ENCODE peak calls at places on chromosomes 3 and 15, in eight cellular contexts. I is stomach, E is cardiac fibroblast, M is esophagus squamous epithelium, G is bronchial epithelial cell, D is choroid plexus epithelial cell, O is adrenal gland, T is mammary epithelial cell. J is an unnamed sample.

GRCh38 chr15:89057506-89058133 is 30.6 kb upstream of the ABHD2 start:
- DNase-seq in I (peak), E (peak), M (peak), G (peak), D (peak), O (peak), T (peak), J (peak)

GRCh38 chr3:170711786-170712185 is 125.9 kb upstream of the SLC7A14 start:
- DNase-seq in I (no peak), E (no peak), M (no peak), G (no peak), D (peak), O (no peak), T (no peak), J (no peak)

GRCh38 chr3:50164056-50164455 is 8.9 kb downstream of the SEMA3F start:
- DNase-seq in I (peak), E (peak), M (no peak), G (peak), D (peak), O (peak), T (peak), J (no peak)

GRCh38 chr3:196793224-196793623 is 53.6 kb downstream of the PAK2 start:
- DNase-seq in I (no peak), E (peak), M (no peak), G (peak), D (peak), O (no peak), T (peak), J (no peak)

GRCh38 chr3:7568526-7569184 is 707.7 kb downstream of the GRM7 start:
- DNase-seq in I (no peak), E (no peak), M (no peak), G (no peak), D (no peak), O (no peak), T (no peak), J (no peak)

GRCh38 chr15:67680645-67681044 is 138.1 kb downstream of the MAP2K5 start:
- DNase-seq in I (no peak), E (peak), M (no peak), G (no peak), D (peak), O (no peak), T (peak), J (no peak)

GRCh38 chr3:41581700-41582099 is 380.2 kb downstream of the ULK4 start:
- DNase-seq in I (no peak), E (no peak), M (no peak), G (no peak), D (no peak), O (no peak), T (no peak), J (no peak)

GRCh38 chr3:46089237-46090011 is 62.1 kb upstream of the XCR1 start:
- DNase-seq in I (peak), E (peak), M (no peak), G (peak), D (peak), O (peak), T (peak), J (peak)

GRCh38 chr3:58333206-58334012 is 717 bp downstream of the PXK start:
- DNase-seq in I (peak), E (peak), M (no peak), G (no peak), D (peak), O (no peak), T (no peak), J (no peak)

GRCh38 chr15:32994810-32995424 is 199.6 kb downstream of the FMN1 start:
- DNase-seq in I (no peak), E (peak), M (no peak), G (peak), D (peak), O (no peak), T (no peak), J (no peak)

GRCh38 chr15:43186003-43186353 is 775 bp downstream of the CCNDBP1 start:
- DNase-seq in I (no peak), E (no peak), M (no peak), G (no peak), D (no peak), O (peak), T (peak), J (no peak)

GRCh38 chr3:172061724-172062184 is 22.4 kb downstream of the FNDC3B start:
- DNase-seq in I (no peak), E (peak), M (no peak), G (peak), D (no peak), O (no peak), T (no peak), J (no peak)

GRCh38 chr3:178112134-178112533 is 424.1 kb upstream of the KCNMB2 start:
- DNase-seq in I (no peak), E (no peak), M (no peak), G (no peak), D (no peak), O (no peak), T (no peak), J (no peak)

GRCh38 chr3:42052132-42052866 is 38.9 kb upstream of the TRAK1 start:
- DNase-seq in I (no peak), E (peak), M (no peak), G (no peak), D (peak), O (peak), T (no peak), J (no peak)

GRCh38 chr3:195760345-195760983 is 39.7 kb downstream of the MUC20 start:
- DNase-seq in I (no peak), E (no peak), M (no peak), G (no peak), D (no peak), O (no peak), T (no peak), J (no peak)

GRCh38 chr3:34678580-34678979 is 880.1 kb downstream of the PDCD6IP start:
- DNase-seq in I (no peak), E (no peak), M (no peak), G (no peak), D (no peak), O (no peak), T (no peak), J (no peak)

GRCh38 chr3:42273351-42273750 is 7.4 kb upstream of the CCK start:
- DNase-seq in I (no peak), E (no peak), M (no peak), G (no peak), D (no peak), O (no peak), T (no peak), J (no peak)

GRCh38 chr3:9161298-9161697 is 88.1 kb downstream of the SRGAP3 start:
- DNase-seq in I (no peak), E (no peak), M (no peak), G (no peak), D (no peak), O (no peak), T (no peak), J (no peak)

GRCh38 chr15:40093224-40093842 is 15.3 kb downstream of the BMF start:
- DNase-seq in I (no peak), E (no peak), M (no peak), G (peak), D (no peak), O (no peak), T (no peak), J (no peak)

GRCh38 chr3:169847896-169848295 is 21.8 kb downstream of the LRRC31 start:
- DNase-seq in I (no peak), E (no peak), M (no peak), G (no peak), D (no peak), O (no peak), T (peak), J (no peak)

GRCh38 chr3:14290631-14291385 is 111.6 kb upstream of the SLC6A6 start:
- DNase-seq in I (no peak), E (no peak), M (no peak), G (no peak), D (peak), O (no peak), T (no peak), J (no peak)

GRCh38 chr3:169460035-169460434 is 203.5 kb downstream of the MECOM start:
- DNase-seq in I (no peak), E (peak), M (no peak), G (no peak), D (no peak), O (no peak), T (no peak), J (no peak)

GRCh38 chr3:151135548-151136337 is 50.3 kb downstream of the MED12L start:
- DNase-seq in I (peak), E (no peak), M (no peak), G (peak), D (no peak), O (peak), T (no peak), J (no peak)

GRCh38 chr3:102089904-102090492 is 240.7 kb downstream of the NFKBIZ start:
- DNase-seq in I (no peak), E (peak), M (no peak), G (peak), D (peak), O (no peak), T (peak), J (no peak)

GRCh38 chr15:60555291-60555690 is 76.3 kb upstream of the ICE2 start:
- DNase-seq in I (no peak), E (no peak), M (no peak), G (no peak), D (no peak), O (no peak), T (no peak), J (no peak)

GRCh38 chr3:51709004-51709420 is 2.1 kb downstream of the GRM2 start:
- DNase-seq in I (no peak), E (no peak), M (no peak), G (no peak), D (no peak), O (no peak), T (no peak), J (no peak)

GRCh38 chr3:46734773-46735172 is 17.1 kb upstream of the PRSS50 start:
- DNase-seq in I (peak), E (no peak), M (no peak), G (no peak), D (no peak), O (no peak), T (no peak), J (peak)

GRCh38 chr3:36258381-36258780 is 121.9 kb upstream of the STAC start:
- DNase-seq in I (no peak), E (no peak), M (no peak), G (no peak), D (no peak), O (no peak), T (no peak), J (no peak)

GRCh38 chr3:66582721-66583141 is 81.9 kb upstream of the LRIG1 start:
- DNase-seq in I (no peak), E (no peak), M (no peak), G (no peak), D (peak), O (no peak), T (no peak), J (no peak)

GRCh38 chr3:104911376-104911775 is 455.3 kb upstream of the ALCAM start:
- DNase-seq in I (no peak), E (peak), M (no peak), G (no peak), D (peak), O (no peak), T (no peak), J (no peak)

GRCh38 chr3:4824948-4825325 is 154.3 kb upstream of the BHLHE40 start:
- DNase-seq in I (no peak), E (peak), M (no peak), G (peak), D (peak), O (no peak), T (peak), J (no peak)

GRCh38 chr3:57287205-57287604 is 5.3 kb downstream of the ASB14 start:
- DNase-seq in I (no peak), E (no peak), M (no peak), G (no peak), D (no peak), O (no peak), T (no peak), J (no peak)
- TF ChIP-seq CTCF in I (no peak), E (no peak), M (no peak), G (no peak), D (no peak), O (no peak), T (no peak), J (no peak)

GRCh38 chr3:126348308-126348920 is 8.8 kb downstream of the KLF15 start:
- DNase-seq in I (no peak), E (peak), M (no peak), G (no peak), D (peak), O (no peak), T (no peak), J (no peak)
- TF ChIP-seq CTCF in I (no peak), E (peak), M (no peak), G (no peak), D (peak), O (no peak), T (no peak), J (peak)

GRCh38 chr15:73927476-73928240 is 1.4 kb downstream of the LOXL1 start:
- DNase-seq in I (peak), E (peak), M (no peak), G (no peak), D (peak), O (peak), T (peak), J (peak)
- TF ChIP-seq CTCF in I (no peak), E (peak), M (peak), G (peak), D (peak), O (peak), T (peak), J (peak)

DNA sequence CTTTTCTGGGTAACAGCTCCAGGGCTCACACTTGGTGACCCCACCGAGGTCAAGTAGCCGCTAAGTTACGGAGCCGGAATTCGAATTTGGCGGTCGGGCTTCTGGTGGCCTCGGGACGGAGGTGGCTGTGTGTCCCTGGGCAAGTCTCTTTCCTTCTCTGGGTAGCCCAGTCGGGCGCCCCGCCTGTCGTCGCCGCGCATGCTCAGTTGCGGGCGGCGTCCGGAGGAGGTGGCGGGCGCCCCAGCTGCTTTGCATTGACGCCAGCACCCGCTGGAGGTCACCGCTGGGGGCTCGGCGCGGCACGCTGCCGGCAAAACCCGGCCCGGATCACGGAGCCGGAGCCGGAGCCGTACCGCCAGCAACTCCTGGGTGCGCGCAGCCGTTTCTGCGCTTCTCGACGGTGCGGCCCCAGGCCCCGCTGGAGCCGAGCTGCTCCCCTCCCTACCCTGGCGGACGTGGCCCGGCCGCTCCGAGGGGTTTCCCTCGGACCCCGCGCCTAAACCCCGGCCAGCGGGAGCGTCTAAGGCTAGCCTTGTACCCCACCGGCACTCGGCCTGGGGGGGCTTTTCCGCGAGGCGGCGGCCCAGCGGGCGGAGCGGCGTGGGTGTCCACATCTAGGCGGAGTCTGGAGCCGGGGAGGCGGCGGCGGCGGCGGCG is 474 bp upstream of the PDE8A start:
- DNase-seq in I (peak), E (peak), M (peak), G (peak), D (peak), O (peak), T (peak), J (peak)
- TF ChIP-seq CTCF in I (peak), E (no peak), M (peak), G (peak), D (no peak), O (no peak), T (peak), J (peak)

DNA sequence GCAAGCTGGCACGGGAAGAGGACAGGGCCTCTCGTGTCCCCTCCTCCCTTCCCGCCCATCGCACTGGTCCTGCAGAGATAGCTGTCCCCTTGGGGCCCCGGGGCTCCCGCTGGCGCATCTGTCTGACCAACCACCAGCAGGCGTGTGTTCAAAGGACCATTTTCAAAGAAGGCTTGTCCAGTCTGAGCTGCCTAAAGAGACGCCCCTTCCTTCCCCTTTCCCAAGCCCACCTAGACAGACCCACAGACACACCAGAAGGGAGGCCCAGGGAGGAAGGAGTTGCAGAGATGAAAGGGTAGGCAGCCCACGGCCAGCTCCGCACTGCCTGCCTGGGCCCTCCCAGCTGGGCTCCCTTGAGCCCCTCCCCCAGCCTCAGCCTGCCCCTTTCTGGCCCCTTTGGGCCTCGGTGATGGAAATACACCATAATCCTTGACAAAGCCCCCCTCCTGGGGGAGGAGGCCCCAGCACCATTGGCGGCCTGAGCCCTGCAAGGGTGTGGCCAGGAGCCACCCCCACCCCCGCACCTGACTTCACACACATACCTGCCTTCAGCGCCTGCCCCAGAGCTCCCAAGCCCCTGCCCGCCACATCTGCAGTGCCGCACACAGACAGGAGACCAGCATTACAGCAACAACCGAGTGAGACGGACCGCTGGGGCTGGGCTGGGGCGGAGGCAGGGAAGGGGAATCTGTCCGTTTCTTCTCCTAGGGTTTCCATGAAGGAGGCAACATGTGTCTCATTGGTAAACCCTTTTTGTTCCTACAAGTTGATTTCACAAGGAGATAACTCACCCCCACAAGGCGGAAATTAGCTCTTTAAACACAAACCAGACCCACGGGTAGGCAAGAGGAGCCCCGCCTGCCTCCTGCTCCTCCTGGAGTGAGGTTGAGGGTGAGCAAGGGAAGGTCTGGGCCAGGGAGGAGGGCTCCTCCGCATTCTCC is at the start of gene STRA6:
- DNase-seq in I (no peak), E (no peak), M (no peak), G (peak), D (peak), O (no peak), T (peak), J (peak)
- TF ChIP-seq CTCF in I (no peak), E (no peak), M (no peak), G (peak), D (peak), O (no peak), T (peak), J (peak)

DNA sequence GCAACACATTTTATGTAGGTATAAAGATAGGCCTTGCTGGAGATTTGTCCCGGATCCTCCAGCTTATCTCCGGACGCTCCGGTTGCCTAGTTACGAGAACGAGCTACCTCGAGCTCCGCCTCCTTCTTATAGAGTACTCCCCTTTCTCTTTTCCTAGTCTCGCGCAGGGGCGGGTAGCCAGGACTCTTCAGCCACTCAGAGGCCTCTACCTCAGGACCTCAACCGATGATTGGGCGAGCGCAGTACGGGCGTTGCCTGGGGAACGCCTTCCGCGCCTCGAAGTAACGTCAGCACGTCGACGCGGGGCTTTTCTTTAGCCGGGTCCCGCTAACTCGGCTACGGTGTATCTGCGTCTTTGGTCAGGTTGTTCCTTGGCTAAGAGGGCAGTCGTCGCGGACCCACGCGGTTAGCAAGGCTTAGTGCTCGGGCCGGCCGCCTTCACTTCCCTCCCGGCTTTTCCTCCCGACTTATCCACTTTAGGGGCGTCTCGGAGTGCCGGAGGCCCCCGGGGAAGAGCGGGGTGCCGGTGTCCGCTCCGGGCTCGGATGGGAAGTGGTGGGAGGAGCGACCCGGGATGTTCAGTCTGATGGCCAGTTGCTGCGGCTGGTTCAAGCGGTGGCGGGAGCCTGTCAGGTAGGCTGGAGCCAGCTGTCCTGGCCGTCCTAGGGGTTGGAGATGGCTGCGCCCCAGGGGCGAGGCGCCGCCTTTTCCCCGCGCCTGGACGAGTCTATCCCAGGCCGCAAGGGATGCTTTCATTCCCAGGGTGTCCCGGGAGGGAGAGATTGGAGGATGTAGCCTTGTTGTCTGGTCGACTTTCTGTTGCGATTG is at the start of gene ARL13B:
- DNase-seq in I (peak), E (peak), M (peak), G (peak), D (peak), O (peak), T (peak), J (peak)
- TF ChIP-seq CTCF in I (no peak), E (no peak), M (no peak), G (no peak), D (no peak), O (no peak), T (no peak), J (no peak)

GRCh38 chr3:83971693-83972092 is 987.1 kb upstream of the CADM2 start:
- DNase-seq in I (no peak), E (no peak), M (no peak), G (no peak), D (no peak), O (no peak), T (no peak), J (no peak)

DNA sequence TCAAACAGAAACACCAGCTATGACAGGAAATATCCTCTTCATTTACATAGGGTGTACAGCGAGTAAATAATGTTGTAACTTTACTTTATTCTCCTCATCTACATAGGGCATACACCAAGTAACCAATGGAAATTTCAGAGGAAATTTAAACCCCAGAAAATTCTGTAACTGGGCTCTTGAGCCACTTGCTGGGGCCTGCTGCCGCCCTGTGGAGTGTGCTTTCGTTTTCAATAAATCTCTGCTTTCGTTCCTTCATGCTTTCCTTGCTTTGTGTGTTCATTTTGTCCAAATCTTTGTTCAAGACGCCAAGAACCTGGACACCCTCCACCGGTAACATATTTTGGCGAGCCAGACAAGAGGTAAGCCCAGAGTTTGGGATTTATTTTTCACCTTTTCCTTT is 990.4 kb upstream of the CADM2 start:
- DNase-seq in I (no peak), E (no peak), M (no peak), G (no peak), D (peak), O (no peak), T (peak), J (no peak)
- TF ChIP-seq CTCF in I (no peak), E (no peak), M (no peak), G (peak), D (peak), O (no peak), T (peak), J (no peak)

J was measured in type B pancreatic cell.